ENCODE peak calls at places on chromosomes 5 and 9, in ten cellular contexts. B is neuronal stem cell; V is dermis blood vessel endothelial cell; J is Kasumi-1; C is NCI-H748 treated with DMSO at 0.1 percent for 48 hours; Q is H4; U is heart left ventricle; G is hepatocyte; K is stomach; N is CD4-positive, alpha-beta T cell. R is an unnamed sample.

GRCh38 chr5:178111925-178112324 is 1.4 kb upstream of the N4BP3 start:
- DNase-seq in B (no peak), V (no peak), J (no peak), C (no peak), Q (no peak), U (no peak), G (peak), K (no peak), N (no peak), R (no peak)

GRCh38 chr5:155263381-155263780 is 249.8 kb downstream of the KIF4B start:
- DNase-seq in B (no peak), V (no peak), J (no peak), C (no peak), Q (no peak), U (no peak), G (no peak), K (no peak), N (no peak), R (no peak)

GRCh38 chr9:115456515-115456914 is 338.6 kb upstream of the TNC start:
- DNase-seq in B (no peak), V (no peak), J (no peak), C (no peak), Q (no peak), U (no peak), G (no peak), K (no peak), N (no peak), R (no peak)

GRCh38 chr5:158039911-158040347 is 181.0 kb upstream of the CLINT1 start:
- DNase-seq in B (no peak), V (no peak), J (no peak), C (no peak), Q (no peak), U (no peak), G (no peak), K (no peak), N (no peak), R (no peak)

GRCh38 chr5:8907168-8907868 is 638.6 kb downstream of the SEMA5A start:
- DNase-seq in B (no peak), V (no peak), J (no peak), C (no peak), Q (peak), U (no peak), G (no peak), K (no peak), N (no peak), R (no peak)

GRCh38 chr9:103942171-103942570 is 151.9 kb upstream of the SMC2 start:
- DNase-seq in B (no peak), V (no peak), J (no peak), C (peak), Q (no peak), U (no peak), G (no peak), K (no peak), N (no peak), R (no peak)

GRCh38 chr9:35051069-35051967 is 21.1 kb downstream of the VCP start:
- DNase-seq in B (peak), V (peak), J (peak), C (no peak), Q (peak), U (no peak), G (peak), K (peak), N (peak), R (peak)

GRCh38 chr5:147483961-147484707 is 25.7 kb downstream of the DPYSL3 start:
- DNase-seq in B (no peak), V (peak), J (no peak), C (peak), Q (peak), U (peak), G (peak), K (no peak), N (no peak), R (peak)

GRCh38 chr9:132498811-132499210 is 83.6 kb upstream of the BARHL1 start:
- DNase-seq in B (no peak), V (no peak), J (no peak), C (no peak), Q (no peak), U (no peak), G (no peak), K (no peak), N (no peak), R (no peak)

GRCh38 chr5:29588276-29588675 is 1605.2 kb upstream of the CDH6 start:
- DNase-seq in B (no peak), V (no peak), J (no peak), C (no peak), Q (no peak), U (no peak), G (no peak), K (no peak), N (no peak), R (no peak)

GRCh38 chr5:112694853-112695709 is 42.6 kb upstream of the APC start:
- DNase-seq in B (no peak), V (no peak), J (no peak), C (no peak), Q (peak), U (no peak), G (peak), K (no peak), N (no peak), R (no peak)

GRCh38 chr9:130051855-130052254 is 1.9 kb upstream of the GPR107 start:
- DNase-seq in B (no peak), V (no peak), J (no peak), C (no peak), Q (no peak), U (no peak), G (peak), K (no peak), N (no peak), R (no peak)

GRCh38 chr9:127873223-127873691 is 4.2 kb downstream of the AK1 start:
- DNase-seq in B (no peak), V (no peak), J (no peak), C (no peak), Q (no peak), U (no peak), G (no peak), K (no peak), N (no peak), R (no peak)

GRCh38 chr5:50447228-50447627 is 6.1 kb upstream of the EMB start:
- DNase-seq in B (no peak), V (no peak), J (no peak), C (no peak), Q (no peak), U (no peak), G (no peak), K (no peak), N (no peak), R (no peak)

GRCh38 chr9:78028926-78029325 is 2.7 kb downstream of the GNAQ start:
- DNase-seq in B (no peak), V (no peak), J (peak), C (no peak), Q (no peak), U (no peak), G (no peak), K (no peak), N (no peak), R (no peak)

GRCh38 chr5:34053133-34053532 is 10.1 kb upstream of the C1QTNF3 start:
- DNase-seq in B (no peak), V (no peak), J (no peak), C (no peak), Q (no peak), U (no peak), G (peak), K (no peak), N (no peak), R (no peak)